ENCODE peak calls at places on chromosomes 7 and 10, in four cellular contexts. V is natural killer cell, J is foreskin fibroblast, F is psoas muscle. I is an unnamed sample.

GRCh38 chr10:13816195-13816926 is 229.6 kb downstream of the PRPF18 start:
- DNase-seq in F (peak), J (peak), V (no peak), I (no peak)

GRCh38 chr7:94395141-94396041 is 696 bp downstream of the COL1A2 start:
- DNase-seq in V (no peak), F (no peak), J (peak), I (no peak)

GRCh38 chr10:114607358-114607998 is 50.6 kb downstream of the ABLIM1 start:
- DNase-seq in J (peak), F (no peak), V (no peak), I (no peak)

GRCh38 chr7:140375323-140375722 is 23.0 kb downstream of the SLC37A3 start:
- DNase-seq in F (no peak), V (no peak), J (no peak), I (no peak)

GRCh38 chr10:88227342-88228018 is 355.6 kb downstream of the RNLS start:
- DNase-seq in V (no peak), F (peak), J (peak), I (no peak)

GRCh38 chr7:96440328-96440727 is 118.4 kb upstream of the SLC25A13 start:
- DNase-seq in V (no peak), J (no peak), F (no peak), I (no peak)

GRCh38 chr10:62794306-62794705 is 10.2 kb upstream of the ADO start:
- DNase-seq in V (no peak), F (no peak), J (no peak), I (no peak)

GRCh38 chr7:121480058-121480457 is 84.0 kb upstream of the FAM3C start:
- DNase-seq in V (no peak), J (peak), F (no peak), I (no peak)

GRCh38 chr10:110733256-110733952 is 89.3 kb downstream of the RBM20 start:
- DNase-seq in V (no peak), J (no peak), F (no peak), I (no peak)

GRCh38 chr7:51369746-51370145 is 53.1 kb upstream of the COBL start:
- DNase-seq in V (no peak), F (no peak), J (no peak), I (no peak)

GRCh38 chr10:77400041-77400440 is 237.6 kb downstream of the KCNMA1 start:
- DNase-seq in V (no peak), J (no peak), F (no peak), I (no peak)

GRCh38 chr7:150503581-150503980 is 11.1 kb upstream of the GIMAP7 start:
- DNase-seq in J (no peak), F (no peak), V (no peak), I (no peak)

GRCh38 chr10:113626809-113627370 is 37.0 kb downstream of the NRAP start:
- DNase-seq in F (no peak), V (no peak), J (no peak), I (no peak)

GRCh38 chr7:86280150-86280549 is 363.6 kb upstream of the GRM3 start:
- DNase-seq in J (no peak), V (no peak), F (no peak), I (no peak)

GRCh38 chr10:85648279-85648754 is 718.3 kb downstream of the GRID1 start:
- DNase-seq in J (no peak), V (no peak), F (peak), I (no peak)

GRCh38 chr7:3238525-3239210 is 62.4 kb upstream of the SDK1 start:
- DNase-seq in J (peak), F (no peak), V (no peak), I (no peak)

GRCh38 chr10:71970331-71970730 is 6.1 kb downstream of the CHST3 start:
- DNase-seq in J (peak), F (peak), V (no peak), I (no peak)

GRCh38 chr10:71970869-71971268 is 6.7 kb downstream of the CHST3 start:
- DNase-seq in F (no peak), J (peak), V (no peak), I (no peak)

GRCh38 chr10:71971311-71971731 is 7.1 kb downstream of the CHST3 start:
- DNase-seq in J (no peak), V (no peak), F (no peak), I (no peak)

GRCh38 chr10:71968553-71969474 is 4.6 kb downstream of the CHST3 start:
- DNase-seq in F (no peak), V (no peak), J (peak), I (no peak)

GRCh38 chr10:71969929-71970328 is 5.7 kb downstream of the CHST3 start:
- DNase-seq in J (no peak), V (no peak), F (no peak), I (no peak)
- TF ChIP-seq CTCF in J (no peak), V (no peak), F (no peak), I (no peak)

DNA sequence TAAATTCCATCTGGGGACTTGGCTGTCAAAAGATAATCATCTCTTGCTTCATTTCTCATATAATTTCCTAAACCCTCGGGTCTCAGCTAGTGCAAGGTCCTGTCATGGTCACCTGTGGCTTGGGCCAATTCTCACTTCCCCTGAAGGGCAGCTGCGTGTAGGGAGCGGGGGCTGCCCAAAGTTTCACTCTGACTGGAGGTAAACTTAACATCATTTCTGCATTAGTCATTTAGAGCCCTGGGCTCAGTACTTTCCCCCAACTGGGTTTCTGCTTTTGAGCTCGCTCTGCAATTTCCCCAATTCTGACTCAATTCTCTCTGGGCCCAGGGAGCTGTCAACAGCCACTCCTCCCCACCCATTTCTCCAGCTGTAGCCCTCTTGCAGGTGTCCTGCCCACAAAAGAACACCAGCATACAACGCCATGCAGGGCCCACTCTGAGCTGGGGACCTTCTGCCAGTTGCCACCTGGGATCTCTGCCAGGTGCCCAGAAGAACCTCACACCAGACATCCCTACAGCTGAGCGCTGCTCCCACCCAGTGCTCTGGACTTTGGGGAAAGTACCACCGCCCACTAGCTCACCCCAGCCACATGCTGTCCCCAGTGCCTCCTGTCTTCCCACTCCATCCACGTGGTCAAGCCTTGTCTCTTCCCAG is 37.9 kb downstream of the VOPP1 start:
- DNase-seq in F (no peak), V (peak), J (peak), I (peak)
- TF ChIP-seq CTCF in F (no peak), V (no peak), J (no peak), I (no peak)

DNA sequence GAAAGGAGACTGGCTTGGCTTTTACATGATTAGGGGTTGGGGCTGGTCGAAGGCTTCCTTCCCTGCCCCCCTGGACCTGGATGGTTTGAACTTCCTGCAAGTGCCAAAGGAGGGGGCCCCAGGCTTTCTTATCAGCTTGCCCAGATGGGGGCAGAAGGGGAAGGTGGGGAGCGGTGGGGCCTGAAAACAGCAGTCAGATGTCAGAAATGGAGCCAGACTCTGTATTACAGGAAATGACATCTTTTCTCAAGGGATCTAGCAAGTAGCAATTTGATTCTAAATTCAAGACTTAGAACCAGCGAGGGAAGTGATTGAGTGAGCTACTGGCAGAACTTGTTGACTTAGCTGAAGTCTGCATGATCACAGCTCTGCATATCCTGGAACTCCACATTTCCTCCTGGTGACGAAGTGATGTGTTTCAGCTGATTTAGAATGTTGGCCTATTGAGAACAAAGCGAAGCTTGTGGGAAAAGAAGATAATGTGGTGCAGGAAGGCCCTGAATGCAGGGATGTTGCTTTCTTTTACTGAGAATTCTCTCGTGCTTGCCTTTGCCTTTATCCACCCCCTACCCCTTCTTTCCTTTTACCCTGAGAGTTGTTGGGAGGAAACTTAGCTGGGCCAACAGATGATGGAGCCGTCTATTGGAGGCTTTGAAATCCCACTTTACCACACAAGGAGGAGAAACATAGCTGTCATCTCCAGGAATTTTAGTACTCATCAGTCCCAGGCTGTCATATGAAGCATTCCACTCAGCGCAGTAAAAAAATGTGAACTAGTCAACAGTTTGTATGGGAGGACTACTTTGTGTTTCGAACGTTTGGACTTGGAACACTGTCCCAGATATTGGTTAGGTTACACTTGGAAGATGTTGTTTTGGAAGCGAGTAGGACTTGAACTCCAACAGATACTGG is 43.2 kb downstream of the CCNY start:
- DNase-seq in V (no peak), J (peak), F (no peak), I (no peak)
- TF ChIP-seq CTCF in V (no peak), J (no peak), F (no peak), I (no peak)

DNA sequence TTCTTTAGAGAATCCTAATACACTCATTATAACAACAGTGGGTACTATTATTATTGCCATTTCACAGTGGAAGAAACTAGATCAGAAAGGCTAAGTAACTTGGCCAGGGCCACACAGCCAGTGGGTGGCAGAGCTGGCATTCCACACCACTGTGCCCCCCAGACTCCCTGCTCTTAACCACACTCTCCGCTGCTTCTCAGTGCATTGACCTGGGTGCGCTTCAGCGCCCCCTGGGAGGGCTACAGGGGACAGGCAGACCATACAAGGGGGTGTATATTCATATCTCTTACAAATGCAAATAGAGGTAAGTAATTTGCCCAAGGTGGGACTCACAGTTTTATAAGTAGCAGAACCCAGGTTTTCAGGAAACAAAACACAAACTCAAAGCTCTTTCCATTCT is 77.0 kb upstream of the NMT2 start:
- DNase-seq in F (no peak), V (no peak), J (peak), I (no peak)
- TF ChIP-seq CTCF in F (no peak), V (no peak), J (peak), I (no peak)

GRCh38 chr7:132636581-132636980 is 60.3 kb upstream of the PLXNA4 start:
- DNase-seq in F (no peak), V (no peak), J (no peak), I (no peak)
- TF ChIP-seq CTCF in F (no peak), V (no peak), J (no peak), I (no peak)

GRCh38 chr7:131338173-131338572 is 10.5 kb downstream of the MKLN1 start:
- DNase-seq in J (no peak), V (no peak), F (no peak), I (no peak)
- TF ChIP-seq CTCF in J (no peak), V (no peak), F (no peak), I (no peak)

GRCh38 chr7:29588212-29588611 is 24.6 kb downstream of the PRR15 start:
- DNase-seq in J (no peak), F (no peak), V (no peak), I (no peak)
- TF ChIP-seq CTCF in J (no peak), F (no peak), V (no peak), I (no peak)

DNA sequence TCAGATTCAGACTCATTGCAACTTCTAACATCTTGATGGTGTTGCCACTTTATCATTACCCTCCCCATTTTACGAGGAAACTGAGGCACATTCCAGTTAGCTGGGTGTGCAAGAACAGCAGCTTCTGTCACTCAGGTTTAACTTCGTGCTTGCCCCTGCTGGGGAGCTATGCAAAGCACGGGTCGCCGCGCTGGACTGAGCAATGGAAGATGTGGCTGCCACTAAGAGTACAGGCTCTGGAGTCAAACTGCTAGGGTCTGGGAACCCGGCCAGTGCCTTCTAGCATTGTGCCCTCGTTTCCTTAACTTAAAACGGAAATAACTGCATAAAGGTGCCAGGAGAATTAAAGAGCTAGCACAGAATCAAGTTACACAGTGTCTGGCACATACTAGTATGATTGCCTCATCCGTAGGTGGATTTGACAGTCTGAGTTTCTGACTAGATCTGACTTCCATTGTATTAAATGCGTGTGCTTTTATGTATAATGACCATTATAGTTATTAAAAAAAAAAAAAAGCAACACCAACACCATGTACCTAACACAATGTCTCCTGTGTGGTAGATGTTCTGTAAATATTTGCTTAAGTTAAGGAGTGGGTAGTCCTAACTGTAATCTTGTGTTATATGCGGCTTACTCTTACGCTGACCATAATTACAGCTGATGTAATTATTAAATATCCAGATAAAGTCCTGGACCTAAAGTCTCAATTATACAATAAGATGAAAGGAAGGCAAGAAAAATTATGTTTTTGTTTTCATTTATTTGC is 842 bp downstream of the ZNF22 start:
- DNase-seq in F (peak), J (peak), V (peak), I (no peak)
- TF ChIP-seq CTCF in F (peak), J (peak), V (no peak), I (peak)

GRCh38 chr7:154841731-154842331 is 161.1 kb downstream of the PAXIP1 start:
- DNase-seq in F (no peak), V (no peak), J (no peak), I (no peak)

GRCh38 chr7:154837087-154837486 is 165.8 kb downstream of the PAXIP1 start:
- DNase-seq in F (no peak), V (no peak), J (no peak), I (no peak)

GRCh38 chr7:154837622-154838021 is 165.3 kb downstream of the PAXIP1 start:
- DNase-seq in F (no peak), J (no peak), V (no peak), I (no peak)

GRCh38 chr7:154842608-154843007 is 160.3 kb downstream of the PAXIP1 start:
- DNase-seq in V (no peak), F (no peak), J (no peak), I (no peak)

GRCh38 chr7:154840086-154840485 is 162.8 kb downstream of the PAXIP1 start:
- DNase-seq in J (no peak), F (no peak), V (no peak), I (no peak)
- TF ChIP-seq CTCF in J (no peak), F (no peak), V (no peak), I (no peak)

GRCh38 chr7:98913026-98913425 is 34.7 kb downstream of the TRRAP start:
- DNase-seq in J (no peak), F (no peak), V (no peak), I (no peak)

GRCh38 chr7:98909487-98909886 is 31.2 kb downstream of the TRRAP start:
- DNase-seq in F (no peak), V (no peak), J (no peak), I (no peak)

GRCh38 chr7:98911936-98912335 is 33.6 kb downstream of the TRRAP start:
- DNase-seq in F (no peak), J (no peak), V (no peak), I (no peak)

GRCh38 chr7:98917331-98917730 is 39.0 kb downstream of the TRRAP start:
- DNase-seq in F (no peak), V (no peak), J (no peak), I (no peak)

GRCh38 chr7:98913612-98914011 is 35.3 kb downstream of the TRRAP start:
- DNase-seq in V (no peak), F (no peak), J (peak), I (no peak)
- TF ChIP-seq CTCF in V (no peak), F (no peak), J (no peak), I (no peak)